ENCODE peak calls at places on chromosomes 11 and 22, in six cellular contexts. W is ELR; K is NCI-H1092 treated with DMSO at 0.1 percent for 48 hours; Q is activated naive CD4-positive, alpha-beta T cell; A is GM10248; M is PC-3. J is an unnamed sample.

GRCh38 chr11:123425367-123425766 is 4.7 kb upstream of the GRAMD1B start:
- DNase-seq in W (no peak), K (no peak), Q (no peak), A (no peak), M (no peak), J (no peak)

GRCh38 chr11:63866211-63866610 is 27.3 kb downstream of the MARK2 start:
- DNase-seq in W (no peak), K (no peak), Q (peak), A (peak), M (peak), J (peak)

GRCh38 chr22:37631448-37632173 is 7.9 kb upstream of the SH3BP1 start:
- DNase-seq in W (no peak), K (no peak), Q (no peak), A (no peak), M (no peak), J (no peak)

GRCh38 chr11:57491371-57492061 is 24.0 kb downstream of the SLC43A1 start:
- DNase-seq in W (peak), K (no peak), Q (peak), A (peak), M (no peak), J (peak)

GRCh38 chr22:46030241-46030880 is 53.4 kb upstream of the WNT7B start:
- DNase-seq in W (no peak), K (no peak), Q (no peak), A (no peak), M (no peak), J (no peak)

GRCh38 chr11:55172734-55173415 is 89.1 kb upstream of the TRIM48 start:
- DNase-seq in W (no peak), K (no peak), Q (no peak), A (no peak), M (no peak), J (no peak)

GRCh38 chr11:67302571-67303131 is 679 bp upstream of the SSH3 start:
- DNase-seq in W (peak), K (no peak), Q (no peak), A (no peak), M (peak), J (peak)

GRCh38 chr11:121520243-121521144 is 67.7 kb upstream of the SORL1-AS1 start:
- DNase-seq in W (peak), K (no peak), Q (no peak), A (no peak), M (peak), J (peak)

GRCh38 chr11:94780432-94780831 is 12.3 kb downstream of the AMOTL1 start:
- DNase-seq in W (no peak), K (no peak), Q (no peak), A (no peak), M (no peak), J (no peak)

GRCh38 chr22:49576241-49577141 is 251.2 kb downstream of the BRD1 start:
- DNase-seq in W (no peak), K (no peak), Q (no peak), A (no peak), M (no peak), J (no peak)

GRCh38 chr11:70861534-70861933 is 390.8 kb downstream of the SHANK2 start:
- DNase-seq in W (no peak), K (peak), Q (no peak), A (no peak), M (no peak), J (no peak)

GRCh38 chr22:29359469-29359868 is 28.9 kb downstream of the AP1B1 start:
- DNase-seq in W (peak), K (no peak), Q (no peak), A (no peak), M (peak), J (peak)

GRCh38 chr11:120306519-120307242 is 18.4 kb upstream of the TLCD5 start:
- DNase-seq in W (peak), K (no peak), Q (no peak), A (no peak), M (peak), J (peak)

GRCh38 chr11:64298966-64299846 is 952 bp upstream of the CATSPERZ start:
- DNase-seq in W (no peak), K (peak), Q (no peak), A (no peak), M (no peak), J (no peak)

GRCh38 chr22:37403267-37403960 is 23.9 kb downstream of the ELFN2 start:
- DNase-seq in W (no peak), K (peak), Q (no peak), A (no peak), M (no peak), J (no peak)

GRCh38 chr11:36308577-36308976 is 12.5 kb downstream of the PRR5L start:
- DNase-seq in W (peak), K (no peak), Q (no peak), A (no peak), M (peak), J (no peak)

GRCh38 chr11:109508185-109508584 is 86.2 kb downstream of the C11orf87 start:
- DNase-seq in W (no peak), K (peak), Q (no peak), A (no peak), M (no peak), J (no peak)

GRCh38 chr22:46969491-46969890 is 207.0 kb downstream of the TBC1D22A start:
- DNase-seq in W (no peak), K (no peak), Q (no peak), A (peak), M (no peak), J (no peak)

GRCh38 chr11:119484741-119485605 is 62.0 kb upstream of the THY1 start:
- DNase-seq in W (no peak), K (no peak), Q (no peak), A (no peak), M (no peak), J (peak)

GRCh38 chr11:34105957-34106504 is 602 bp downstream of the NAT10 start:
- DNase-seq in W (no peak), K (no peak), Q (no peak), A (no peak), M (peak), J (no peak)

GRCh38 chr11:77592727-77593126 is 3.0 kb downstream of the AQP11 start:
- DNase-seq in W (no peak), K (peak), Q (no peak), A (no peak), M (no peak), J (no peak)

GRCh38 chr11:125429174-125429707 is 66.8 kb downstream of the FEZ1 start:
- DNase-seq in W (peak), K (peak), Q (no peak), A (peak), M (peak), J (peak)